ENCODE peak calls at places on chromosome 17, in nine cellular contexts. H is EL; B is CD14-positive monocyte; W is heart left ventricle; E is LoVo; J is stimulated activated CD4-positive, alpha-beta T cell treated with anti-CD3 and anti-CD28 coated beads, Interleukin-4, amount 100 ng/mL, for 1 hour; O is activated T-helper 1 cell treated with Interleukin-2 at 50 U/mL for 16 hours; Q is A549; S is NCI-H2081. M is an unnamed sample.
A peak's percentile ranks its signal among the peaks of the same experiment; 100 is the strongest.

GRCh38 chr17:65049085-65049756 is 7.3 kb downstream of the GNA13 start:
- DNase-seq in H (no peak), B (no peak), W (no peak), E (no peak), J (no peak), O (no peak), Q (no peak), S (no peak), M (no peak)

GRCh38 chr17:70519300-70519699 is 350.0 kb downstream of the KCNJ2 start:
- DNase-seq in H (no peak), B (no peak), W (no peak), E (no peak), J (no peak), O (no peak), Q (no peak), S (no peak), M (no peak)

GRCh38 chr17:80850109-80850508 is 141.5 kb upstream of the CHMP6 start:
- DNase-seq in H (no peak), B (no peak), W (no peak), E (no peak), J (no peak), O (no peak), Q (no peak), S (no peak), M (no peak)

GRCh38 chr17:38730526-38731379 is 612 bp downstream of the CISD3 start:
- DNase-seq in H (peak; percentile 79), B (no peak), W (peak; percentile 80), E (peak; percentile 83), J (peak; percentile 22), O (no peak), Q (peak; percentile 61), S (peak; percentile 79), M (no peak)

GRCh38 chr17:49834118-49834743 is 13.6 kb downstream of the TAC4 start:
- DNase-seq in H (no peak), B (no peak), W (no peak), E (no peak), J (no peak), O (no peak), Q (no peak), S (no peak), M (no peak)

GRCh38 chr17:28937044-28937729 is 14.1 kb downstream of the PHF12 start:
- DNase-seq in H (no peak), B (no peak), W (no peak), E (no peak), J (no peak), O (no peak), Q (no peak), S (no peak), M (no peak)

GRCh38 chr17:3828151-3828851 is 17.7 kb downstream of the NCBP3 start:
- DNase-seq in H (no peak), B (no peak), W (no peak), E (no peak), J (no peak), O (no peak), Q (no peak), S (no peak), M (no peak)

GRCh38 chr17:76515291-76515949 is 14.2 kb upstream of the RHBDF2 start:
- DNase-seq in H (peak; percentile 91), B (peak; percentile 93), W (no peak), E (no peak), J (peak; percentile 61), O (peak; percentile 77), Q (no peak), S (no peak), M (peak; percentile 98)

GRCh38 chr17:28272166-28272565 is 46.8 kb upstream of the TMEM97 start:
- DNase-seq in H (peak; percentile 61), B (no peak), W (no peak), E (no peak), J (no peak), O (no peak), Q (no peak), S (no peak), M (no peak)

GRCh38 chr17:50905460-50905803 is 39.3 kb upstream of the TOB1 start:
- DNase-seq in H (no peak), B (no peak), W (no peak), E (no peak), J (no peak), O (no peak), Q (no peak), S (peak; percentile 87), M (no peak)

GRCh38 chr17:16158721-16159120 is 56.6 kb downstream of the NCOR1 start:
- DNase-seq in H (no peak), B (no peak), W (no peak), E (no peak), J (no peak), O (no peak), Q (no peak), S (no peak), M (no peak)

GRCh38 chr17:81460856-81461460 is 51.6 kb downstream of the ACTG1 start:
- DNase-seq in H (no peak), B (peak; percentile 77), W (no peak), E (no peak), J (no peak), O (no peak), Q (no peak), S (peak; percentile 42), M (no peak)

GRCh38 chr17:40827746-40828453 is 5.5 kb upstream of the KRT10 start:
- DNase-seq in H (no peak), B (no peak), W (no peak), E (peak; percentile 77), J (no peak), O (no peak), Q (no peak), S (no peak), M (no peak)

GRCh38 chr17:59601130-59601529 is 18.6 kb upstream of the CLTC start:
- DNase-seq in H (no peak), B (no peak), W (no peak), E (no peak), J (no peak), O (no peak), Q (no peak), S (no peak), M (no peak)

GRCh38 chr17:55635253-55635766 is 87.4 kb downstream of the TMEM100 start:
- DNase-seq in H (no peak), B (no peak), W (peak; percentile 18), E (no peak), J (no peak), O (no peak), Q (no peak), S (no peak), M (no peak)

GRCh38 chr17:21286771-21287702 is 2.5 kb downstream of the MAP2K3 start:
- DNase-seq in H (no peak), B (peak; percentile 52), W (no peak), E (peak; percentile 68), J (peak; percentile 26), O (no peak), Q (no peak), S (no peak), M (no peak)

GRCh38 chr17:18263885-18264682 is 3.6 kb downstream of the MIEF2 start:
- DNase-seq in H (no peak), B (no peak), W (no peak), E (no peak), J (no peak), O (no peak), Q (no peak), S (no peak), M (no peak)

GRCh38 chr17:49966767-49967166 is 2.2 kb upstream of the DLX4 start:
- DNase-seq in H (no peak), B (no peak), W (no peak), E (no peak), J (no peak), O (no peak), Q (no peak), S (no peak), M (no peak)

GRCh38 chr17:50514936-50515702 is 6.9 kb downstream of the MYCBPAP start:
- DNase-seq in H (no peak), B (no peak), W (no peak), E (no peak), J (no peak), O (no peak), Q (no peak), S (no peak), M (no peak)

GRCh38 chr17:77254961-77255741 is 114.4 kb downstream of the SEC14L1 start:
- DNase-seq in H (peak; percentile 98), B (no peak), W (no peak), E (peak; percentile 36), J (no peak), O (no peak), Q (peak; percentile 93), S (no peak), M (peak; percentile 60)

GRCh38 chr17:4483012-4483840 is 15.5 kb upstream of the SPNS2 start:
- DNase-seq in H (peak; percentile 27), B (no peak), W (no peak), E (peak; percentile 86), J (no peak), O (no peak), Q (peak; percentile 53), S (peak; percentile 44), M (no peak)

GRCh38 chr17:40307001-40307690 is 1.8 kb upstream of the RARA start:
- DNase-seq in H (peak; percentile 92), B (no peak), W (no peak), E (no peak), J (no peak), O (no peak), Q (no peak), S (peak; percentile 81), M (no peak)

GRCh38 chr17:79790805-79791353 is 6.0 kb downstream of the CBX8 start:
- DNase-seq in H (no peak), B (no peak), W (no peak), E (no peak), J (no peak), O (no peak), Q (no peak), S (no peak), M (no peak)

GRCh38 chr17:77465358-77466041 is 324.7 kb downstream of the SEC14L1 start:
- DNase-seq in H (peak; percentile 79), B (peak; percentile 94), W (peak; percentile 76), E (no peak), J (peak; percentile 76), O (peak; percentile 70), Q (no peak), S (no peak), M (no peak)

GRCh38 chr17:79159471-79159870 is 84.8 kb downstream of the ENGASE start:
- DNase-seq in H (no peak), B (no peak), W (no peak), E (no peak), J (no peak), O (no peak), Q (no peak), S (no peak), M (no peak)

GRCh38 chr17:82012482-82013295 is 10.0 kb downstream of the CENPX start:
- DNase-seq in H (no peak), B (no peak), W (no peak), E (no peak), J (no peak), O (no peak), Q (no peak), S (no peak), M (no peak)

GRCh38 chr17:34988644-34989043 is 8.3 kb downstream of the LIG3 start:
- DNase-seq in H (no peak), B (no peak), W (no peak), E (no peak), J (no peak), O (no peak), Q (no peak), S (no peak), M (no peak)

GRCh38 chr17:82332669-82333278 is 792 bp downstream of the SECTM1 start:
- DNase-seq in H (peak; percentile 57), B (peak; percentile 89), W (no peak), E (peak; percentile 42), J (no peak), O (no peak), Q (peak; percentile 69), S (peak; percentile 46), M (no peak)

GRCh38 chr17:32659419-32659842 is 172.6 kb downstream of the CDK5R1 start:
- DNase-seq in H (peak; percentile 65), B (peak; percentile 48), W (peak; percentile 59), E (peak; percentile 55), J (peak; percentile 66), O (peak; percentile 30), Q (peak; percentile 84), S (peak; percentile 83), M (peak; percentile 43)

GRCh38 chr17:47901423-47901822 is 5.4 kb downstream of the SP2 start:
- DNase-seq in H (no peak), B (no peak), W (no peak), E (no peak), J (no peak), O (no peak), Q (no peak), S (no peak), M (no peak)

GRCh38 chr17:67054011-67054591 is 9.7 kb downstream of the CACNG1 start:
- DNase-seq in H (no peak), B (no peak), W (no peak), E (no peak), J (no peak), O (no peak), Q (no peak), S (no peak), M (no peak)